ENCODE peak calls at places on chromosomes 4 and X, in four cellular contexts. One of them, this sample, is unnamed.

GRCh38 chrX:73768120-73768519 is 205.1 kb downstream of the CHIC1 start:
- DNase-seq in H9: no peak
- DNase-seq in uterus: no peak
- DNase-seq in lower lobe of right lung: no peak
- DNase-seq in this sample: no peak

GRCh38 chrX:130034178-130034577 is 51.7 kb downstream of the BCORL1 start:
- DNase-seq in H9: no peak
- DNase-seq in uterus: no peak
- DNase-seq in lower lobe of right lung: no peak
- DNase-seq in this sample: no peak

GRCh38 chr4:68466185-68466584 is 18.9 kb downstream of the TMPRSS11E start:
- DNase-seq in H9: no peak
- DNase-seq in uterus: no peak
- DNase-seq in lower lobe of right lung: no peak
- DNase-seq in this sample: no peak

GRCh38 chr4:89572224-89572858 is 264.6 kb downstream of the SNCA start:
- DNase-seq in H9: no peak
- DNase-seq in uterus: no peak
- DNase-seq in lower lobe of right lung: no peak
- DNase-seq in this sample: no peak

GRCh38 chr4:119020158-119020557 is 115.5 kb upstream of the MYOZ2 start:
- DNase-seq in H9: no peak
- DNase-seq in uterus: no peak
- DNase-seq in lower lobe of right lung: no peak
- DNase-seq in this sample: no peak

GRCh38 chrX:41923257-41923924 is at the start of gene CASK:
- DNase-seq in H9: peak; percentile 94
- DNase-seq in uterus: peak; percentile 91
- DNase-seq in lower lobe of right lung: peak; percentile 94
- DNase-seq in this sample: peak; percentile 86

GRCh38 chrX:66638591-66639500 is at the start of gene EDA2R:
- DNase-seq in H9: peak; percentile 78
- DNase-seq in uterus: peak; percentile 51
- DNase-seq in lower lobe of right lung: peak; percentile 34
- DNase-seq in this sample: peak; percentile 67

GRCh38 chr4:30641345-30641744 is 78.8 kb upstream of the PCDH7 start:
- DNase-seq in H9: no peak
- DNase-seq in uterus: no peak
- DNase-seq in lower lobe of right lung: no peak
- DNase-seq in this sample: no peak

GRCh38 chrX:74924449-74925209 is 623 bp downstream of the NEXMIF start:
- DNase-seq in H9: peak; percentile 55
- DNase-seq in uterus: peak; percentile 35
- DNase-seq in lower lobe of right lung: peak; percentile 63
- DNase-seq in this sample: peak; percentile 51

GRCh38 chr4:36172650-36173049 is 71.7 kb downstream of the ARAP2 start:
- DNase-seq in H9: no peak
- DNase-seq in uterus: no peak
- DNase-seq in lower lobe of right lung: no peak
- DNase-seq in this sample: no peak

GRCh38 chr4:4420421-4420820 is 33.5 kb downstream of the NSG1 start:
- DNase-seq in H9: no peak
- DNase-seq in uterus: no peak
- DNase-seq in lower lobe of right lung: no peak
- DNase-seq in this sample: no peak

GRCh38 chrX:10280061-10280460 is 123.3 kb downstream of the CLCN4 start:
- DNase-seq in H9: no peak
- DNase-seq in uterus: no peak
- DNase-seq in lower lobe of right lung: no peak
- DNase-seq in this sample: no peak

GRCh38 chr4:152357206-152357605 is 178.7 kb downstream of the FBXW7 start:
- DNase-seq in H9: no peak
- DNase-seq in uterus: no peak
- DNase-seq in lower lobe of right lung: peak; percentile 54
- DNase-seq in this sample: no peak

GRCh38 chr4:40998680-40999358 is 215.5 kb downstream of the APBB2 start:
- DNase-seq in H9: no peak
- DNase-seq in uterus: peak; percentile 34
- DNase-seq in lower lobe of right lung: no peak
- DNase-seq in this sample: no peak

GRCh38 chrX:38036471-38036870 is 30.1 kb downstream of the SYTL5 start:
- DNase-seq in H9: no peak
- DNase-seq in uterus: no peak
- DNase-seq in lower lobe of right lung: no peak
- DNase-seq in this sample: no peak

GRCh38 chr4:109818268-109818667 is 2.7 kb downstream of the GAR1 start:
- DNase-seq in H9: no peak
- DNase-seq in uterus: no peak
- DNase-seq in lower lobe of right lung: no peak
- DNase-seq in this sample: no peak

GRCh38 chr4:172952052-172952451 is 216.6 kb upstream of the GALNT7 start:
- DNase-seq in H9: peak; percentile 40
- DNase-seq in uterus: no peak
- DNase-seq in lower lobe of right lung: no peak
- DNase-seq in this sample: no peak
- TF ChIP-seq CTCF in H9: no peak
- TF ChIP-seq CTCF in uterus: no peak
- TF ChIP-seq CTCF in lower lobe of right lung: no peak
- TF ChIP-seq CTCF in this sample: no peak

GRCh38 chr4:2662598-2662997 is 93.5 kb downstream of the TNIP2 start:
- DNase-seq in H9: no peak
- DNase-seq in uterus: no peak
- DNase-seq in lower lobe of right lung: no peak
- DNase-seq in this sample: no peak
- TF ChIP-seq CTCF in H9: no peak
- TF ChIP-seq CTCF in uterus: no peak
- TF ChIP-seq CTCF in lower lobe of right lung: no peak
- TF ChIP-seq CTCF in this sample: no peak

GRCh38 chr4:158903079-158903456 is 134.2 kb downstream of the FNIP2 start:
- DNase-seq in H9: no peak
- DNase-seq in uterus: no peak
- DNase-seq in lower lobe of right lung: no peak
- DNase-seq in this sample: no peak
- TF ChIP-seq CTCF in H9: no peak
- TF ChIP-seq CTCF in uterus: no peak
- TF ChIP-seq CTCF in lower lobe of right lung: no peak
- TF ChIP-seq CTCF in this sample: no peak

GRCh38 chrX:77444075-77444474 is 3.1 kb upstream of the FGF16 start:
- DNase-seq in H9: no peak
- DNase-seq in uterus: no peak
- DNase-seq in lower lobe of right lung: no peak
- DNase-seq in this sample: no peak

GRCh38 chrX:77447339-77448149 is at the start of gene FGF16:
- DNase-seq in H9: peak; percentile 37
- DNase-seq in uterus: no peak
- DNase-seq in lower lobe of right lung: no peak
- DNase-seq in this sample: peak; percentile 41

GRCh38 chrX:77446840-77447239 is 349 bp upstream of the FGF16 start:
- DNase-seq in H9: no peak
- DNase-seq in uterus: no peak
- DNase-seq in lower lobe of right lung: no peak
- DNase-seq in this sample: peak; percentile 25

GRCh38 chrX:77448170-77448569 is 981 bp downstream of the FGF16 start:
- DNase-seq in H9: peak; percentile 32
- DNase-seq in uterus: no peak
- DNase-seq in lower lobe of right lung: no peak
- DNase-seq in this sample: peak; percentile 22

GRCh38 chrX:77446029-77446585 is 1.1 kb upstream of the FGF16 start:
- DNase-seq in H9: peak; percentile 60
- DNase-seq in uterus: peak; percentile 17
- DNase-seq in lower lobe of right lung: peak; percentile 42
- DNase-seq in this sample: peak; percentile 33
- TF ChIP-seq CTCF in H9: peak; percentile 71
- TF ChIP-seq CTCF in uterus: no peak
- TF ChIP-seq CTCF in lower lobe of right lung: peak; percentile 13
- TF ChIP-seq CTCF in this sample: no peak

DNA sequence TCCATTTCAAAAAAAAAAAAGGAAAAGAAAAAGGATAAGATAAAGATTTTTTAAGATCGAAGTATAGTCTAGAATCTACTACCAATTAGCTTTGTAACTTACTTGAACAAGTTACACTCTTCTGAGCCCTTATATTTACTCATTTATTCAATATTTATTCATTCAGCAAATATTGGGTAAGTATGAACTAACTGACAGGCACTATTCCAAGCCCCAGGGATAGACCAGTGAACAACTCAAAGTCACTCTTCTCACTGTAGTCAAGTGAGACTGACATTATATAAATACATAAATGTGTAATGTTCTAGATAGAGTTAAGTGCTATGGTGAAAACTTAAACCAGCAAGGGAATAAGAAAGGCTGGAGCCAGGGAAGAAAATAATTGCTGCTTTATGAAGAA is 131.6 kb downstream of the ARHGAP24 start:
- DNase-seq in H9: no peak
- DNase-seq in uterus: no peak
- DNase-seq in lower lobe of right lung: no peak
- DNase-seq in this sample: no peak
- TF ChIP-seq CTCF in H9: no peak
- TF ChIP-seq CTCF in uterus: no peak
- TF ChIP-seq CTCF in lower lobe of right lung: no peak
- TF ChIP-seq CTCF in this sample: no peak

DNA sequence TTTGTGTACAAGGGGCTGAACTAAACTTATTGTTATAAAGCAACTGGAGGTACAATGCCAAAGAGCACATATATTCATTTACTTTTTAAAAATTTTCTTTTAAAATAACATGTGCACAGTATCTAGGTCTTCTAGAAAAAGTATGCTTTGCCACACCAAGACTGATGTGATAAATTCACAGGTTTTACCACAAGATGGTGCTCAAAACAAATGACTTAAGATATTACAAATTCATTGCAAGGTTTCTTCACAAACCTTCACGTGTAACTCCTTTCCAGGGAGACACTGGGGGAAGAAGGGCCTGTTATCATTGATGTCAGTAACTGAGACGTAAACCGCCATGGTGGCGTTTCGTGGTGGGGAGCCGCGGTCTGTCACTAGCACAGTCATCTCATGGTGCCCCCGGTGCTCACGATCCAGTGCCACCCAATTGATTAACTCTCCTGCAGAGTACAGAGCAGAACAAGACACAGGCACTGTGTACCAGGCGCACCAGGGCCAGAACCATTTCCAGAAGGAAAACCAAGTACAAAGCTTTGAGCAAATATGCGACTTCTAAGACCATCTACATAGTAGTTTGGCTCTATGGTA is 162.2 kb downstream of the DCHS2 start:
- DNase-seq in H9: no peak
- DNase-seq in uterus: no peak
- DNase-seq in lower lobe of right lung: no peak
- DNase-seq in this sample: peak; percentile 20
- TF ChIP-seq CTCF in H9: peak; percentile 60
- TF ChIP-seq CTCF in uterus: peak; percentile 8
- TF ChIP-seq CTCF in lower lobe of right lung: peak; percentile 27
- TF ChIP-seq CTCF in this sample: peak; percentile 35

GRCh38 chrX:25034889-25035288 is 19.1 kb upstream of the ARX start:
- DNase-seq in H9: no peak
- DNase-seq in uterus: no peak
- DNase-seq in lower lobe of right lung: no peak
- DNase-seq in this sample: no peak
- TF ChIP-seq CTCF in H9: peak; percentile 80
- TF ChIP-seq CTCF in uterus: no peak
- TF ChIP-seq CTCF in lower lobe of right lung: no peak
- TF ChIP-seq CTCF in this sample: no peak

GRCh38 chrX:12891915-12892506 is 14.4 kb upstream of the TLR8 start:
- DNase-seq in H9: no peak
- DNase-seq in uterus: no peak
- DNase-seq in lower lobe of right lung: no peak
- DNase-seq in this sample: no peak

GRCh38 chrX:12891167-12891566 is 15.3 kb upstream of the TLR8 start:
- DNase-seq in H9: no peak
- DNase-seq in uterus: no peak
- DNase-seq in lower lobe of right lung: no peak
- DNase-seq in this sample: no peak

GRCh38 chrX:12895856-12896255 is 10.6 kb upstream of the TLR8 start:
- DNase-seq in H9: no peak
- DNase-seq in uterus: no peak
- DNase-seq in lower lobe of right lung: no peak
- DNase-seq in this sample: no peak

GRCh38 chrX:12896935-12897334 is 9.5 kb upstream of the TLR8 start:
- DNase-seq in H9: no peak
- DNase-seq in uterus: no peak
- DNase-seq in lower lobe of right lung: no peak
- DNase-seq in this sample: no peak

GRCh38 chrX:12894074-12894691 is 12.2 kb upstream of the TLR8 start:
- DNase-seq in H9: no peak
- DNase-seq in uterus: peak; percentile 16
- DNase-seq in lower lobe of right lung: peak; percentile 55
- DNase-seq in this sample: peak; percentile 35
- TF ChIP-seq CTCF in H9: peak; percentile 62
- TF ChIP-seq CTCF in uterus: peak; percentile 38
- TF ChIP-seq CTCF in lower lobe of right lung: peak; percentile 59
- TF ChIP-seq CTCF in this sample: peak; percentile 64

DNA sequence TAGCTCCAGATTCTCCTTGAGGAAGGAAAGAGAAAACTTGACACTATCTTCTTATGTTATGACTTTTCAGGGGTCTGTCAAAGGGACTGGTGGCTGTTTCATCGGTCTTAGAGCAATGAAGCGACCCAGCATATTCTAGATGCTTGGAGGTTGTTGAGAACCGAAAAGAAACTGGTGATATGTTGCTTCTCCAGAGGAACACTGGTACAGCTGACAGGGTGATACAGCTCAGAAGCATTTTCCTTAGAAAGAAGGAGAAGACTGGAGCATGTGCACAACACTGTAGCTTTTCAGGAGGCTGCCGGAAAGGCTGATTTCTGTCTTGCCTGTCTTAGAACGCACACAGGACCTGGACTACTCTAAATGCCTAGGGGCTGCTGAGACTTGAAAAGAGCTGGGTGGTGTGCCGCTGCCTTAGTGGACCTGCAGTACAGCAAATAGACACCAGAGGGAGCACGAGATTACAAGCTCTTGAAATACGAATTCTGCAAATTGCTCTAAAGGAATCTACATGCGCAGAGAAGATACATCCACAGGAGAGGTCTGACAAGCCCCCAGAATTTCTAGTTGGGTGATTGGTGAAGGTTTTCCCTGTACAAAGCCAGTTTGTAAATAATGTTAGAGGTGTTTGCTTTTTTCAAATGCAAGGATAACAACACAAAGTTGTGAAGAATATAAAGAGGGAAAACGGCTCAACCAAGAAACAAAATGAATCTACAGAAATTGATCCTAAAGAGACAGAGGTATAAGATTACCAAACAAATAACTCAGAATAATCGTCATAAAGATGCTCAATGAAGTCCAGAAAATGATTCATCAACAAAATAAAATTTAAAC is 223.1 kb upstream of the DMD start:
- DNase-seq in H9: peak; percentile 87
- DNase-seq in uterus: peak; percentile 27
- DNase-seq in lower lobe of right lung: no peak
- DNase-seq in this sample: peak; percentile 15
- TF ChIP-seq CTCF in H9: peak; percentile 86
- TF ChIP-seq CTCF in uterus: peak; percentile 65
- TF ChIP-seq CTCF in lower lobe of right lung: peak; percentile 70
- TF ChIP-seq CTCF in this sample: peak; percentile 63

DNA sequence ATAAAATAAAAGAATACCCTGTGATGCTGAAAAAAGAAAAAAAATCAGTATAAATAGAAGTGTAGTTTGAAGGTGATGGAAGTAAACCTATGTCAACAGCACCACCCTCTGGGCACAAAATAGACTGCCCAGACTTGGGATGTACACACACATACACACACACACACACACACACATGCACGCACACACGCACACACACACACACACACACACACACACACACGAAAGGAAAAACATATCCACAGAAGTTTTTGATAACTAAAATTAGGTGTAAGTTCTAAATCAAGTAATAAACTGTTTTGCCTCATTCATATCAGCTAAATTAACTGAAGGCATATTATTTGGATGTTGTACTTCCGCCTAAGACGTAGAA is 40.5 kb downstream of the ANXA5 start:
- DNase-seq in H9: peak; percentile 39
- DNase-seq in uterus: peak; percentile 27
- DNase-seq in lower lobe of right lung: peak; percentile 51
- DNase-seq in this sample: peak; percentile 17
- TF ChIP-seq CTCF in H9: peak; percentile 54
- TF ChIP-seq CTCF in uterus: peak; percentile 32
- TF ChIP-seq CTCF in lower lobe of right lung: peak; percentile 26
- TF ChIP-seq CTCF in this sample: peak; percentile 39